ENCODE peak calls at places on chromosomes 16 and 17, in seven cellular contexts. K, Q, C, Z, Y, W and J are unnamed samples. For H3K9me3, the result is how much of the 10 kb centered on the place peaks cover.

GRCh38 chr17:48627625-48628510 is 1.7 kb upstream of the HOXB9 start:
- DNase-seq in K (no peak), Q (no peak), C (no peak), Z (no peak), Y (no peak), W (no peak), J (no peak)

GRCh38 chr17:61594294-61594825 is 3.3 kb upstream of the NACA2 start:
- DNase-seq in K (no peak), Q (no peak), C (no peak), Z (no peak), Y (no peak), W (no peak), J (no peak)

GRCh38 chr17:42002792-42003301 is 14.4 kb downstream of the DNAJC7 start:
- DNase-seq in K (no peak), Q (no peak), C (no peak), Z (no peak), Y (no peak), W (peak), J (no peak)

GRCh38 chr16:46903255-46903905 is 19.2 kb downstream of the GPT2 start:
- DNase-seq in K (no peak), Q (no peak), C (no peak), Z (no peak), Y (no peak), W (no peak), J (no peak)

GRCh38 chr17:79654350-79654959 is 43.6 kb upstream of the RBFOX3 start:
- DNase-seq in K (no peak), Q (no peak), C (peak), Z (no peak), Y (no peak), W (no peak), J (no peak)

GRCh38 chr17:42279776-42280630 is 3.8 kb upstream of the STAT5B start:
- DNase-seq in K (no peak), Q (no peak), C (no peak), Z (no peak), Y (peak), W (no peak), J (no peak)

GRCh38 chr17:1193300-1193699 is 13.5 kb upstream of the ABR start:
- DNase-seq in K (no peak), Q (no peak), C (no peak), Z (no peak), Y (no peak), W (no peak), J (no peak)

GRCh38 chr16:86891121-86891520 is 312.8 kb downstream of the FOXL1 start:
- DNase-seq in K (no peak), Q (no peak), C (no peak), Z (no peak), Y (no peak), W (no peak), J (no peak)

GRCh38 chr16:52265446-52265861 is 281.5 kb downstream of the TOX3 start:
- DNase-seq in K (no peak), Q (no peak), C (no peak), Z (no peak), Y (no peak), W (no peak), J (no peak)

GRCh38 chr17:4849011-4849536 is 15.9 kb downstream of the MINK1 start:
- DNase-seq in K (no peak), Q (no peak), C (no peak), Z (no peak), Y (no peak), W (no peak), J (peak)

GRCh38 chr16:31427441-31428276 is 501 bp downstream of the COX6A2 start:
- DNase-seq in K (no peak), Q (peak), C (peak), Z (no peak), Y (peak), W (no peak), J (no peak)

GRCh38 chr16:66287416-66287815 is 79.1 kb upstream of the CDH5 start:
- DNase-seq in K (no peak), Q (no peak), C (no peak), Z (no peak), Y (no peak), W (no peak), J (no peak)

GRCh38 chr17:38728290-38728831 is 1.8 kb upstream of the CISD3 start:
- DNase-seq in K (peak), Q (no peak), C (no peak), Z (no peak), Y (no peak), W (no peak), J (no peak)
- TF ChIP-seq SIN3A in K (no peak), Q (no peak), C (no peak), Z (no peak), Y (no peak), W (no peak), J (no peak)

GRCh38 chr17:16551878-16552636 is 16.9 kb downstream of the ZNF287 start:
- DNase-seq in K (no peak), Q (no peak), C (no peak), Z (no peak), Y (no peak), W (no peak), J (no peak)

GRCh38 chr17:16552637-16553045 is 16.4 kb downstream of the ZNF287 start:
- DNase-seq in K (no peak), Q (no peak), C (no peak), Z (no peak), Y (no peak), W (no peak), J (no peak)
- H3K9me3 ChIP-seq in K (under half), Q (under half), C (half or more), Z (half or more), Y (under half), W (half or more), J (half or more)

DNA sequence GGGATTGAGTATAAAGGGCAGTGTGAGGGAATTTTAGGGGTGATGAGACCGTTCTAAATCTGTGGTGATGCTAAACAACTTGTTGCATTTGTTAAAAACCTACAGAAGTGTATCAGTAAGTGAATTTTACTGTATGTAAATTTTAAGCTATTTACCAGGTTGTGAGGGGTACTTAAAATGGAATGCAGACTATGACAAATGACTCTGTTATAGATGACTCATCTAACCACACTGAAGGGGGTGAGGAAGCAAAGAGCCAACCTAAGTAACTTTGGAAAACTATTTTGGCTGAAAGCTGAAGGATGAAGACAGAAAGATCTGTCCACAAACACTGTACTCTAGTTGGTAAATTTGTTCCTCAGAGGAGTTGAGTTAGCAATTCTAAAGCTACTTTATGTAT is 5.3 kb upstream of the MKS1 start:
- DNase-seq in K (no peak), Q (no peak), C (no peak), Z (no peak), Y (no peak), W (no peak), J (peak)
- TF ChIP-seq SIN3A in K (no peak), Q (no peak), C (no peak), Z (no peak), Y (no peak), W (no peak), J (no peak)

DNA sequence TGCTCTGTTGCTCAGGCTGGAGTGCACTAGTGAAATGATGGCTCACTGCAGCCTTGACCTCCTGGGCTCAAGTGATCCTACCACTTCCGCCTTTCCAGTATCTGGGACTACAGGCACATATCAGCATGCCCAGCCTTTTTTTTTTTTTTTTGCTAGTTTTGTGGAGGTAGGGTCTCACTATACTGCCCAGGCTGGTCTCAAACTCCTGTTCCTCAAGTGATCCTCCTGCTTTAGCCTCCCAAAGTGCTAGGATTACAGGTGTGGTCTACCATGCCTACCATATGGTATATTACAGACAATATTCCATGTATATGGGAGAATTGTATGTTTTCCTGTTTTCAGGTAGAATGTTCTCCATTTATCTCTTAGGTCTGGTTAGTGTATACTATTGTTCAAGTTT is 12.3 kb upstream of the ATF7IP2 start:
- DNase-seq in K (no peak), Q (no peak), C (no peak), Z (no peak), Y (no peak), W (no peak), J (no peak)
- H3K9me3 ChIP-seq in K (under half), Q (under half), C (under half), Z (under half), Y (under half), W (under half), J (under half)

GRCh38 chr16:6317924-6318323 is 1014.7 kb upstream of the RBFOX1 start:
- DNase-seq in K (no peak), Q (no peak), C (no peak), Z (no peak), Y (no peak), W (no peak), J (no peak)
- TF ChIP-seq SIN3A in K (no peak), Q (no peak), C (no peak), Z (no peak), Y (no peak), W (no peak), J (no peak)

GRCh38 chr17:27087935-27088766 is 205.8 kb upstream of the WSB1 start:
- DNase-seq in K (no peak), Q (no peak), C (no peak), Z (no peak), Y (no peak), W (no peak), J (no peak)
- H3K9me3 ChIP-seq in K (under half), Q (under half), C (half or more), Z (under half), Y (under half), W (under half), J (under half)

GRCh38 chr16:12833939-12834338 is 30.3 kb upstream of the CPPED1 start:
- DNase-seq in K (no peak), Q (peak), C (peak), Z (no peak), Y (peak), W (peak), J (peak)
- TF ChIP-seq SIN3A in K (no peak), Q (no peak), C (no peak), Z (no peak), Y (no peak), W (no peak), J (no peak)

GRCh38 chr17:38602453-38602852 is 3.3 kb downstream of the SRCIN1 start:
- DNase-seq in K (no peak), Q (no peak), C (no peak), Z (no peak), Y (no peak), W (no peak), J (no peak)
- H3K9me3 ChIP-seq in K (under half), Q (under half), C (under half), Z (under half), Y (under half), W (under half), J (under half)

GRCh38 chr16:35295856-35296255 is 1836.4 kb downstream of the TP53TG3F start:
- DNase-seq in K (no peak), Q (no peak), C (no peak), Z (no peak), Y (no peak), W (no peak), J (no peak)
- TF ChIP-seq SIN3A in K (no peak), Q (no peak), C (no peak), Z (no peak), Y (no peak), W (no peak), J (no peak)